ENCODE peak calls at places on chromosomes 3 and 15, in eight cellular contexts. D is ovary, A is sigmoid colon, W is thyroid gland, M is Peyer's patch, C is stomach, L is lower leg skin, Y is heart left ventricle. I is an unnamed sample.

GRCh38 chr3:171358891-171359218 is 101.3 kb downstream of the TNIK start:
- DNase-seq in D (no peak), A (no peak), W (no peak), M (no peak), C (no peak), L (no peak), Y (no peak), I (no peak)

GRCh38 chr15:65512807-65513416 is 4.6 kb downstream of the DPP8 start:
- DNase-seq in D (peak; percentile 85), A (peak; percentile 90), W (peak; percentile 65), M (no peak), C (no peak), L (peak; percentile 40), Y (no peak), I (no peak)

GRCh38 chr3:31124368-31124767 is 229.9 kb upstream of the GADL1 start:
- DNase-seq in D (no peak), A (no peak), W (no peak), M (no peak), C (no peak), L (no peak), Y (no peak), I (no peak)

GRCh38 chr15:90550919-90551318 is 21.2 kb downstream of the CRTC3 start:
- DNase-seq in D (no peak), A (no peak), W (no peak), M (no peak), C (no peak), L (no peak), Y (no peak), I (no peak)

GRCh38 chr15:96064351-96064756 is 266.1 kb upstream of the NR2F2 start:
- DNase-seq in D (peak; percentile 61), A (no peak), W (no peak), M (no peak), C (no peak), L (no peak), Y (no peak), I (no peak)

GRCh38 chr15:85642054-85642692 is 152.6 kb downstream of the KLHL25 start:
- DNase-seq in D (peak; percentile 49), A (no peak), W (no peak), M (no peak), C (no peak), L (no peak), Y (no peak), I (no peak)

GRCh38 chr3:126994661-126995161 is 11.8 kb downstream of the PLXNA1 start:
- DNase-seq in D (no peak), A (no peak), W (peak; percentile 74), M (no peak), C (no peak), L (no peak), Y (peak; percentile 77), I (no peak)

GRCh38 chr3:15903164-15903563 is 105.4 kb upstream of the ANKRD28 start:
- DNase-seq in D (peak; percentile 58), A (peak; percentile 83), W (peak; percentile 90), M (no peak), C (peak; percentile 51), L (peak; percentile 29), Y (no peak), I (no peak)

GRCh38 chr15:39131605-39132004 is 449.3 kb upstream of the THBS1 start:
- DNase-seq in D (no peak), A (no peak), W (no peak), M (no peak), C (no peak), L (no peak), Y (no peak), I (no peak)

GRCh38 chr3:10945683-10946287 is 46.8 kb upstream of the SLC6A1 start:
- DNase-seq in D (peak; percentile 54), A (peak; percentile 65), W (peak; percentile 58), M (peak; percentile 62), C (peak; percentile 49), L (no peak), Y (peak; percentile 76), I (peak; percentile 61)

GRCh38 chr3:32359766-32360513 is 31.7 kb upstream of the CMTM7 start:
- DNase-seq in D (no peak), A (no peak), W (no peak), M (no peak), C (no peak), L (no peak), Y (no peak), I (no peak)
- TF ChIP-seq POLR2A in D (no peak), A (no peak), W (no peak), M (no peak), C (no peak), L (no peak), Y (no peak), I (no peak)

GRCh38 chr3:150146891-150147761 is 176.4 kb upstream of the PFN2 start:
- DNase-seq in D (peak; percentile 37), A (peak; percentile 92), W (peak; percentile 49), M (no peak), C (no peak), L (no peak), Y (no peak), I (no peak)
- TF ChIP-seq POLR2A in D (no peak), A (no peak), W (peak; percentile 24), M (no peak), C (no peak), L (no peak), Y (no peak), I (no peak)

DNA sequence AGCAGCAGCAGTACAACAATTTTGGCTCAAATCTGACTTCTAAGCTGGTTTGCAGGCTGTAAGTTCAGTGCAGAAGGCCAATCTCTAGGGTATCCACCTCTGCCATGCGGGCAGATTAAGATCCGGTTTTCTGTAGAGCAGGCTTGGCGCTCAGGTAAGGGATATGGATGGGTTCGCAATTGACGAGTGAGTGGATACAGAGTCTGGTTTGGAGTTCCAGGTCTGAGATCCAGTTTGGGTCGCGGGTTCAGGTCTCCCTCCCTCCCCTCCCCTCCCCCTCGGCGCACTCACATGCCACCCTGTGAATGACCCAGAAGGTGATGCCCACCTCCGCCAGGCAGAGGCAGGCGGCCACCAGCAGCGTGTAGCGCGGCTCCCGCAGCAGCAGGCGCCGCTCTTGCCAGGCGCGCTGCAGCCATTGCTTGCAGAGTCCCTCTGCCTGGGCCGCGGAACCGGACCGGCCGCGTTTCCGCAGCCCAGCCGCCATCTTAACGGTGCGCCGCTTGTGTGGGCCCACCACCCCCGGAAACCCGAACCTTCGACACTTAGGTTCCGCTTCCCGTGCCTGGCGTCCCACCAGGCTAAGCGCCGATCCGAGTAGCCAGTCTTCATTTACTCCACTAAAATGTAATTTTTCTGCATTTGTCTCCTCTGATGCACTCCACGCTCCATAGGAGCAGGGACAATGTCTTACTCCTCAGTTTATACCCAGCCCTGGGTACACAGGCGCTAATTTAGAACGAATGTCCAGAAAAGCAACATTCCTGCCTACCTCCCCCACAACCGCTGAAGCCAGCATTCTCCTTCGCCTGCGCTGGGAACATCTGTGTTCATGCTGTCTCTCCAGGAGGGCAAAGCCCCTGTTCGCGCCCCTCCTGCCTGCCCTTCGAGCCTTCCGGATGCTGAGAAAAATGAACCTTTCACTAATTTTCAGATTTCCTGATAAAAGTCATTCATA is at the start of gene ALG3:
- DNase-seq in D (peak; percentile 84), A (peak; percentile 91), W (peak; percentile 82), M (peak; percentile 91), C (peak; percentile 86), L (peak; percentile 66), Y (peak; percentile 91), I (peak; percentile 77)
- TF ChIP-seq POLR2A in D (peak; percentile 31), A (peak; percentile 12), W (peak; percentile 69), M (peak; percentile 32), C (no peak), L (no peak), Y (peak; percentile 62), I (peak; percentile 97)

DNA sequence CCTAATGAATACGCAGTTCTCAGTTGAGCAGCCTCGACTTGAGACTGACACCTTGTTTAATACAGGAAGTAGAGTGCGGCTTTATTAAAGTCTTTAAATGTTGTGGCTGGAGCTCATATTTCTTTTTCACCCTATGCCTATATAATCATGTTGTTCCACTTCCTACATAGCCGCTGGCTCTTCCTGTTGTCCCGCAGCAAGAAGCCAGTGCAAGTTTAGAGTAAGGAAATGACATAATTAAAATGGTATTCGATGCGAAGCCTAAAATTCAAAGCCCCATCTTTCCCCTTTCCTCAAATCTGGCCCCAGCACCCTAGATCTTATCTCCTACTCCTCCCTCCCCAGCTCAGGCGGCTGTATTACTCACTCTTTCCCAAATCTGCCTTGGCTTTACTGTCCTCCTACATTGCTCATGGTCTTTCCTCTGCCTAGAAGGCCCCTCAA is 7.5 kb upstream of the PHLDB2 start:
- DNase-seq in D (no peak), A (no peak), W (no peak), M (no peak), C (no peak), L (no peak), Y (no peak), I (no peak)
- TF ChIP-seq POLR2A in D (no peak), A (no peak), W (no peak), M (no peak), C (no peak), L (no peak), Y (no peak), I (no peak)

DNA sequence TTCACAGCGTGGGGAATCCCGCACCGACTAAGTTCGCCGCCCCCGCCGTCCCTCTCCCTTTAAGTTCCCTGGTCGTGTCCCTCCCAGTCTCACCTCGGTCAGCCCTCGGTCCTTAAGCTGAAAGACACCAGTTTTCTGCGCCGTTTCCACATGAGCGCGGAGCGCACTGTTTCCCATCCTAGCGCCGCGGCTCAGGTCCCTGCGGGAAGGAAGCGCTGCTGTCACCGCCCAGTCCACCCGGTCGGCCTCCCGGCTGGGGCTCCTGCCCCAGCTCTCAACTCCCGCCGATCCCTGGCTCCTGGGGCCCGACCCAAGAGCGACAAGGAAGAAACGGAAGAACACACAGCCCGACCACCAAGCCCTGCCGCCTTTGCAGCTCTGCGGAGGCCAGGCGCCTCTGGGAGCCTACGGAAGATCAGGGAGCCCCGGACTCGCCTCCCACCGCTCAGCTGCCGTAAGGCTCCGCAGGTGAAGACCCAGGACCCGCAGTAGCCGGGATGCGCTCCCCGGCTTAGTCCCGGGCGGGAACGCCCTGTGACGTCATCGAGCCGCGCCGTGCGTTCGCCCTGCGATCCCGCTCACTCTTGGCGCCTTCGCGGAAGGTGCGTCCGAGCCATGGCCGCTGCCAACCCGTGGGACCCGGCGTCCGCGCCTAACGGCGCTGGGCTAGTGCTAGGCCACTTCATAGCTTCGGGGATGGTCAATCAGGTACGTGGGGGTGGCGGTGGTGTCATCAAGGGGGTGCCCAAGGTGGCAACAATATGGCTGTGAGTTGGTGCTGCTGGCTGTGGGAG is at the start of the genes HAUS2 and LRRC57:
- DNase-seq in D (peak; percentile 88), A (peak; percentile 93), W (peak; percentile 84), M (peak; percentile 95), C (peak; percentile 88), L (peak; percentile 73), Y (peak; percentile 95), I (peak; percentile 95)
- TF ChIP-seq POLR2A in D (peak; percentile 90), A (peak; percentile 91), W (peak; percentile 86), M (peak; percentile 92), C (no peak), L (no peak), Y (peak; percentile 77), I (peak; percentile 91)

GRCh38 chr3:69012836-69013255 is 638 bp downstream of the EOGT start:
- DNase-seq in D (peak; percentile 60), A (peak; percentile 80), W (peak; percentile 56), M (peak; percentile 70), C (peak; percentile 53), L (peak; percentile 26), Y (peak; percentile 71), I (peak; percentile 42)
- TF ChIP-seq POLR2A in D (no peak), A (no peak), W (no peak), M (no peak), C (no peak), L (no peak), Y (no peak), I (no peak)

GRCh38 chr3:134110963-134111362 is 81.2 kb upstream of the SLCO2A1 start:
- DNase-seq in D (no peak), A (no peak), W (no peak), M (no peak), C (no peak), L (no peak), Y (no peak), I (no peak)
- TF ChIP-seq POLR2A in D (no peak), A (no peak), W (no peak), M (no peak), C (no peak), L (no peak), Y (no peak), I (no peak)